ENCODE peak calls at places on chromosomes 3 and 15, in four cellular contexts. P is HCT116, E is SK-N-SH, J is K562. M is an unnamed sample.

GRCh38 chr15:83062768-83063180 is 4.3 kb downstream of the BTBD1 start:
- DNase-seq in P (no peak), E (no peak), J (peak), M (no peak)

GRCh38 chr3:9420850-9421549 is 23.6 kb downstream of the SETD5 start:
- DNase-seq in E (no peak), P (no peak), J (no peak), M (no peak)

GRCh38 chr3:128075516-128076464 is 23.6 kb downstream of the SEC61A1 start:
- DNase-seq in E (peak), P (peak), J (peak), M (no peak)

GRCh38 chr3:186049001-186049400 is 59.9 kb downstream of the ETV5 start:
- DNase-seq in J (no peak), P (no peak), E (no peak), M (no peak)

GRCh38 chr3:146491303-146491702 is 21.9 kb upstream of the PLSCR2 start:
- DNase-seq in J (no peak), E (no peak), P (no peak), M (no peak)

GRCh38 chr3:53680026-53680425 is 166.2 kb downstream of the CHDH start:
- DNase-seq in E (peak), P (no peak), J (no peak), M (no peak)

GRCh38 chr3:144549161-144549560 is 577.5 kb downstream of the DIPK2A start:
- DNase-seq in P (no peak), E (no peak), J (no peak), M (no peak)

GRCh38 chr15:89221543-89221942 is at the start of gene RLBP1:
- DNase-seq in J (no peak), P (no peak), E (no peak), M (no peak)

GRCh38 chr3:30311781-30312180 is 294.6 kb upstream of the TGFBR2 start:
- DNase-seq in J (no peak), P (no peak), E (no peak), M (no peak)

GRCh38 chr15:81442454-81442853 is 68.4 kb upstream of the TMC3 start:
- DNase-seq in P (no peak), E (no peak), J (no peak), M (no peak)

GRCh38 chr3:183629546-183630301 is 5.7 kb upstream of the KLHL24 start:
- DNase-seq in E (no peak), P (no peak), J (peak), M (no peak)

GRCh38 chr3:59970384-59970783 is 920.6 kb upstream of the CFAP20DC start:
- DNase-seq in P (no peak), J (no peak), E (no peak), M (no peak)

GRCh38 chr3:88141458-88142083 is 8.2 kb upstream of the C3orf38 start:
- DNase-seq in P (no peak), J (no peak), E (no peak), M (no peak)

GRCh38 chr3:84023842-84024241 is 934.9 kb upstream of the CADM2 start:
- DNase-seq in P (no peak), J (no peak), E (no peak), M (no peak)

GRCh38 chr15:39565851-39566250 is 15.0 kb upstream of the THBS1 start:
- DNase-seq in P (no peak), E (no peak), J (no peak), M (no peak)

GRCh38 chr15:48432688-48433087 is 101.5 kb downstream of the DUT start:
- DNase-seq in P (no peak), E (no peak), J (no peak), M (peak)

GRCh38 chr3:184822654-184823053 is 10.7 kb downstream of the VPS8 start:
- DNase-seq in P (no peak), J (no peak), E (no peak), M (no peak)

GRCh38 chr15:27167738-27168137 is 196.8 kb downstream of the GABRG3 start:
- DNase-seq in P (no peak), E (no peak), J (no peak), M (no peak)

GRCh38 chr3:98823791-98824190 is 60.7 kb downstream of the ST3GAL6 start:
- DNase-seq in P (no peak), E (no peak), J (no peak), M (no peak)

GRCh38 chr15:31200735-31201151 is 99.2 kb upstream of the TRPM1 start:
- DNase-seq in P (no peak), E (peak), J (peak), M (peak)

GRCh38 chr15:100558771-100559254 is 30.1 kb upstream of the CERS3 start:
- DNase-seq in P (no peak), E (no peak), J (no peak), M (no peak)

GRCh38 chr15:48695088-48695834 is 49.8 kb upstream of the FBN1 start:
- DNase-seq in J (no peak), P (no peak), E (no peak), M (no peak)

GRCh38 chr15:65512807-65513416 is 4.6 kb downstream of the DPP8 start:
- DNase-seq in J (peak), E (no peak), P (no peak), M (no peak)

GRCh38 chr3:128143496-128143895 is 9.8 kb upstream of the EEFSEC start:
- DNase-seq in J (no peak), P (no peak), E (no peak), M (no peak)

GRCh38 chr15:56339594-56339993 is 25.6 kb upstream of the TEX9 start:
- DNase-seq in P (no peak), E (no peak), J (no peak), M (no peak)

GRCh38 chr3:141237701-141238521 is 6.3 kb downstream of the PXYLP1 start:
- DNase-seq in P (no peak), J (no peak), E (no peak), M (no peak)
- TF ChIP-seq ELF1 in P (no peak), J (no peak), E (no peak), M (no peak)

DNA sequence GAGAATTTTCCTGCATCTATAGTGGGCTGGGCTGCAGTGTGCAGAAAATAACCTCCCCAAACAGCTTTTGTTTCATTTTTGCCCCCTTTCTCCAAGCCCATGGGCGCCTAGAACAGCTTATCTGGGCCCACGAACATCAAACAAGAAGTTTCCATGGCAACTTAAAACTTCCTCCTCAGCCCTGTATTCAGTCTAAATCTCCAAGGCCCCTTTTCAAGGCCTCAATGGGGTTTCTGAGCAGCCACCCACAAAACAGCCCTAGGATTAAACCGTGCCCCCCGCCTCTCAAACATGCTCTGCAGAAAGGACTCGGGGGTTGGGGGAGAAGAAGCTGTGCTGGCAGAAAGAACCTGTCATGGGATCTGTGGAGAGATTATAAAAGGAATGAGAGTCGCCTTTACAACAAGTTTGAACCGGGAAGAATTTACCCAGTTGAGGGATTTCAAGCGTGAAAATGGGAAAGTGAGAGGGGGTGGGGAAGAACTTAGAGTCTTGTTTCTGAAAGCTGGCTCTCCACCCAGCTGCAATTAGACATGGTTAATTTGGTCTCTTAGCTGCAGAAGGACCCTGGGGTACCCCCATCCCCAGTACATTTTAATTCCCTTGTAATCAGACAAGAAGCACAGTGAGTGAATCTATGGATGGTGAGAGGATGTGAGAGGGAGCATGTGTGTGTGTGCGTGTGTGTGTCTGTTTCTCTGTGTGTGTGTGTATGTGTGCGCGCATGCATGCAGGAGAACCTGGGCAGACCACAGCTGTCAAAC is 4.3 kb upstream of the FAM107A start:
- DNase-seq in E (no peak), J (no peak), P (no peak), M (no peak)
- TF ChIP-seq ELF1 in E (no peak), J (no peak), P (no peak), M (no peak)

GRCh38 chr3:177589921-177590336 is 392.6 kb upstream of the TBL1XR1 start:
- DNase-seq in E (peak), J (no peak), P (peak), M (peak)
- TF ChIP-seq ELF1 in E (no peak), J (no peak), P (no peak), M (no peak)

GRCh38 chr3:39592306-39592705 is 124.8 kb downstream of the MOBP start:
- DNase-seq in E (no peak), J (no peak), P (no peak), M (no peak)

GRCh38 chr3:39592729-39593128 is 125.2 kb downstream of the MOBP start:
- DNase-seq in J (no peak), E (no peak), P (no peak), M (no peak)

GRCh38 chr3:39590776-39591175 is 123.3 kb downstream of the MOBP start:
- DNase-seq in J (no peak), E (no peak), P (no peak), M (no peak)

DNA sequence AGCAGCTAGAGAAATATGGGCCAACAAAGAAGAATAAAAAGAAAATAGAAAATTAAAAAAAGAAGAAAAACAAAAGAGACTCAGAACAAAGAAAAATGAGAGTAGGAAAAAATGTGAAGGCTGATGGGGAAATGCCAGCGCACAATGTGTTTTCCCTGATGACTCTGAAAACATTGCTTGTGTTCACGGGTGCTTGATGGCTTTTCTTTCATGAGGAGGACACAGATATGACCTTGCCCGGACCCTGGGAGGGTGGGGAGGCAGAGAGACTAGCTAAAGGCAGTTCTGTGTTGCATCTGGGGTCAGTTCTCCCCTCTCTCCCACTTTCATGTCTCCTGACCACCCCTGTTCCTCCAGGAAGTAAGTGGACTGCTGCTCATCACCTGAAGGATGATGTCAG is 125.9 kb downstream of the MOBP start:
- DNase-seq in E (no peak), J (no peak), P (no peak), M (no peak)
- TF ChIP-seq ELF1 in E (no peak), J (no peak), P (no peak), M (no peak)

DNA sequence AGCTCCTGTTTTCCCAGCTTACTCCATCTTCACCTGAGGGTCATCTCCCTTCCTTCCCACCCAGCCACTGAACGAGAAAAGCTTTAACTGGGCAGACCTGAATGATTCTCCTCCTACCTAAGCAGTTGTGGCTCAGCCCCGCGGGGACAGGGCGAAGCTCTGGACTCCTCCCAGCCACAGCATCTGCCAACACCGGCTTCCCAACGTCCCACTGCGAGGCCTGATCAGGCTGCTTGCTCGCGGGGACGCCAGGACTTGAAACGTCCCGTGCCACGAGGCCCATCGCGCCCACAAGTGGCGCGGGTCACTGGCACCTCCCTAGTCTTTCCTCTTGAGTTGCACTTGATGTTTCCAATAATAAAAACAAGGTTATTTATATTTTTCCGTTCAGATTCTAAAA is at the start of gene SPATA16:
- DNase-seq in P (no peak), E (no peak), J (peak), M (no peak)
- TF ChIP-seq ELF1 in P (no peak), E (no peak), J (no peak), M (no peak)

GRCh38 chr15:95446854-95447253 is 883.6 kb upstream of the NR2F2 start:
- DNase-seq in P (no peak), J (no peak), E (no peak), M (no peak)
- TF ChIP-seq ELF1 in P (no peak), J (no peak), E (no peak), M (no peak)

GRCh38 chr3:47414161-47414564 is 33.3 kb downstream of the PTPN23 start:
- DNase-seq in P (no peak), J (no peak), E (no peak), M (peak)

GRCh38 chr3:47413751-47414150 is 32.9 kb downstream of the PTPN23 start:
- DNase-seq in P (no peak), E (no peak), J (no peak), M (no peak)

GRCh38 chr3:47412842-47413520 is 32.2 kb downstream of the PTPN23 start:
- DNase-seq in J (no peak), P (no peak), E (no peak), M (no peak)

GRCh38 chr3:47416041-47416440 is 35.2 kb downstream of the PTPN23 start:
- DNase-seq in P (no peak), E (no peak), J (no peak), M (no peak)

DNA sequence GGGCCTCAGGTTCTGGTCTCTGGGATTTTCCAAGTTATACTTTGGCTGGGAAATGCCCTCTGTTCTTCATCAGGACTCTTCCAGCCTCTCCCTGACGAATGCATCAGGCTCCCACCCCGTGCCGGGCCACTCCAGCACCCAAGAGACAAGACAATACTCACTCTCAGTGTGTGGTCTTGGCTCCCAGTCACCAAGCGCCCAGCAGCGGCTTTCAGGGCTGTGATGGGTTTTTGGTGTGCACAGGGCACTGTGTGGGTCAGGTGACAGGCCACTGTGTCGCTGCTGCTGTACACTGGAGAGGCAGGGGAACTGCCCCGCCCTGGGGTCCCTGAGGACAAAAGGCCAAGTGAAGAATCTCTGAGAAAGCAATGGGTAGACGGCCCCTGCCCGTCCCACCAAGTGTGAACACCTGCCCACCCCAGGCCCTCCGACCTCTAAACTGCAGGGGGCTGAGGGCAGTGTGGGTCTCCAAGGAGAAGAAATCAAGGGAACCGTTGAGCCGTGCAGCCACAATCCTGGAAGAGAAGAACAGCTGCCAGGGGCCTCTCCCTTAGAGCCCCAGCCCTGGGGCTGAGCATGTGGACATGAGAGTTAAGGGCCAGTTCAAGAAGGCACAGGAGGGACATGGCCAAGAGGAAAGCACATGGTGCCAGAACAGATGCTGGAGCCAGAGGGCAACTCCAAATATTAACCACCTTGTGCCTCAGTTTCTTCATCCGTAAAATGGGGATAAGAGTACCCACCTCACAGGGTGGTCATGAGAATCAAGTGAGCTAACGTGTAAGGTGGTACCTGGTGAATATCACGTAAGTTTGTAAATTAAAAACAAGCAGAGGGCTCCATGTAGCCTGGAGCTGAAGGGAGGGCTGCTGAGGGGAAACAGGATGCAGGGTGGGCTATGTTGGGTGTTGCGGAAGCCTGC is 34.1 kb downstream of the PTPN23 start:
- DNase-seq in E (no peak), J (no peak), P (no peak), M (no peak)
- TF ChIP-seq ELF1 in E (no peak), J (no peak), P (no peak), M (no peak)

GRCh38 chr15:75533945-75534344 is 45.2 kb downstream of the PTPN9 start:
- DNase-seq in J (no peak), E (no peak), P (no peak), M (no peak)
- TF ChIP-seq ELF1 in J (no peak), E (no peak), P (no peak), M (no peak)

GRCh38 chr3:51941798-51942602 is at the start of the genes PARP3 and RRP9:
- DNase-seq in E (peak), J (peak), P (peak), M (peak)

GRCh38 chr3:51942603-51943450 is 664 bp downstream of the PARP3 start:
- DNase-seq in E (peak), J (peak), P (peak), M (peak)

GRCh38 chr3:51944541-51945021 is 2.4 kb downstream of the PARP3 start:
- DNase-seq in P (no peak), J (no peak), E (no peak), M (no peak)

GRCh38 chr3:51945031-51945840 is 3.1 kb downstream of the PARP3 start:
- DNase-seq in P (no peak), E (no peak), J (no peak), M (no peak)

DNA sequence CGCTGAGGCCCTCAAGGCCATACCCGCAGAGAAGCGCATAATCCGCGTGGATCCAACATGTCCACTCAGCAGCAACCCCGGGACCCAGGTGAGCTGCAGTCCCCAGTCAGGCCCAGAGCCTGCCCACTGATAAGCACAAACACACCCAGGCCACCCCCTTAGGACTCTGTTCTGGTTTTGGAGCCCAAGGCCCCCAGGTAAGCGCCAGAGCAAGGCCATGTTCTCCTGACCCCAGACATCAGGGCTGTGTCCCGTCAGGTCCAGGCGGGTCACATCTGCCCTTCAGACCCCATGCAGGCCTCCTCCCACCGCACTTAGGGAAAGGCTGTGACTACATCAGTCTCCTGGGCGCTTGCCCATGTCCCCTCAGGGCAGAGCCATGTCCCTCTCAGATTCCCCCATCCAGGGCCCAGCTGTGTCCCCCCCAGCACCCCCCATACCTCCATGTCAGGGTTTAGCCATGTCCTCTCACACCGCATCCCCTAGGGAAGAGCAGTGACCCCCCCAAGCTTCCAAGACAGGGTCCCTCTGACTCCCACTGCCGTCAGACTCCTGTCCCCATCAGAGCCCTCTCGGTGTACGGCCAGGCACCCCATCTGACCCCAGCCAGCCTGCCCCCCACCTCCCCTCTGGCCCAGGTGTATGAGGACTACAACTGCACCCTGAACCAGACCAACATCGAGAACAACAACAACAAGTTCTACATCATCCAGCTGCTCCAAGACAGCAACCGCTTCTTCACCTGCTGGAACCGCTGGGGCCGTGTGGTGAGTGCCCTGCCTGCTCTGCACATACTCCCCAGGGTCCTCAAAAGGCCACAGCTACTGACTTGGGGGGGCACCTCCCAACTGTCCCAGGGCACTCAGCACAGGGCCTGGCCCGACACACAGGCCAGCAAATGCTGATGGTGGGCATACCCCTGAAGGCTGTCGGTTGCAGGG is 1.6 kb downstream of the PARP3 start:
- DNase-seq in E (no peak), J (no peak), P (no peak), M (no peak)
- TF ChIP-seq ELF1 in E (no peak), J (no peak), P (no peak), M (no peak)

M was measured in HepG2.